ENCODE peak calls at places on chromosome 7, in seven cellular contexts. R, U, E, O, Y, S and Z are unnamed samples. For H3K4me1, the result is how much of the 10 kb centered on the place peaks cover.

GRCh38 chr7:30157217-30157616 is 22.4 kb downstream of the MTURN start:
- DNase-seq in R (no peak), U (no peak), E (no peak), O (no peak), Y (peak), S (no peak), Z (no peak)

GRCh38 chr7:2800923-2801682 is 43.0 kb downstream of the GNA12 start:
- DNase-seq in R (peak), U (no peak), E (no peak), O (peak), Y (peak), S (peak), Z (no peak)

GRCh38 chr7:143410523-143411004 is 1.9 kb upstream of the EPHA1 start:
- DNase-seq in R (no peak), U (no peak), E (no peak), O (peak), Y (no peak), S (no peak), Z (peak)

GRCh38 chr7:27551803-27552202 is 110.9 kb downstream of the HIBADH start:
- DNase-seq in R (no peak), U (no peak), E (no peak), O (no peak), Y (no peak), S (no peak), Z (no peak)

GRCh38 chr7:83934118-83934734 is 260.4 kb downstream of the SEMA3A start:
- DNase-seq in R (no peak), U (no peak), E (no peak), O (peak), Y (no peak), S (no peak), Z (no peak)

GRCh38 chr7:128867842-128868623 is 5.4 kb downstream of the ATP6V1F start:
- DNase-seq in R (peak), U (no peak), E (no peak), O (no peak), Y (no peak), S (no peak), Z (no peak)

GRCh38 chr7:122674502-122674901 is 24.4 kb downstream of the RNF133 start:
- DNase-seq in R (no peak), U (no peak), E (no peak), O (peak), Y (no peak), S (no peak), Z (no peak)

GRCh38 chr7:106781007-106781406 is 84.1 kb upstream of the PIK3CG start:
- DNase-seq in R (no peak), U (no peak), E (no peak), O (no peak), Y (no peak), S (no peak), Z (no peak)

GRCh38 chr7:140061607-140061930 is 1.2 kb downstream of the PARP12 start:
- DNase-seq in R (no peak), U (no peak), E (no peak), O (no peak), Y (no peak), S (no peak), Z (no peak)

GRCh38 chr7:1898628-1899185 is 228.6 kb downstream of the ELFN1 start:
- DNase-seq in R (peak), U (no peak), E (no peak), O (no peak), Y (no peak), S (no peak), Z (no peak)

GRCh38 chr7:143416565-143417149 is 8.0 kb upstream of the EPHA1 start:
- DNase-seq in R (no peak), U (no peak), E (peak), O (peak), Y (peak), S (no peak), Z (no peak)

DNA sequence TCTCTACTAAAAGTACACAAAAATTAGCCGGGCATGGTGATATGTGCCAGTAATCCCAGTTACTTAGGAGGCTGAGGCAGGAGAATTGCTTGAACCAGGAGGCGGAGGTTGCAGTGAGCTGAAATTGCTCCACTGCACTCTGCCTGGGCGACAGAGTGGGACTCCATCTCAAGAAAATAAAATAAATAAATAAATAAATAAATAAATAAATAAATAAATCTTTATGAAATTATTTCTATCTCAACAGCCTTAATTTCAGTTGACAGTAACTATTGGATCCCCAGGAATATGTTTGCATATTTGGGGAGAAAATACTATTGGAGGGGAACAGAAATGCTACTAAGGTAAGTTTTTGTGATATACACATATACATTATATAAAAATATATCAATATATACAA is 20.0 kb downstream of the TMEM229A start:
- DNase-seq in R (no peak), U (no peak), E (no peak), O (no peak), Y (no peak), S (no peak), Z (no peak)
- H3K4me1 ChIP-seq in R (under half), U (under half), E (under half), O (under half), Y (under half), S (under half), Z (under half)

DNA sequence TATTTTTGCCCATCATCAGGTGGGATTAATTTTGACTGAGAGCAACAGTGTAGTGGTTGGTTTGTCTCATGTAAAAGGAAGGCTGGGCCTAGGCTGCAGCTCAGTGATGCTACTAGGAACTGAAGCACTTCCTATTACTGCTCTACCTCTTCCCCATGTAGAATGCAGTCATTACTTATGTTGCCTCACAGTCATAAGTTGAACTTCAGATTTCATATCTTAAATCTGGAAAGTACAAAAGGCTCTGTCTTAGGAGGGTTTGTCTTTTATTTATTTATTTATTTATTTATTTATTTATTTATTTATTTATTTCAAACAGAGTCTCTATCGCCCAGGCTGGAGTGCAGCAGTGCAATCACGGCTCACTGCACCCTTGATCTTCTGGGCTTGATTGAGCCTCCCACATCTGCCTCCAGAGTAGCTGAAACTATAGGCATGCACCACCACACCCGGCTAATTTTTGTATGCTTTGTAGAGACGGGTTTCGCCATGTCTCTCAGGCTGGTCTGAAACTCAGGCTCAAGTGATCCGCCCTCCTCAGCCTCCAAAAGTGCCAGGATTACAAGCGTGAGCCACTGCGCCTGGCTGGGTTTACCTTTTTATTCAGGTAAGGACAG is 721.7 kb upstream of the GALNT17 start:
- DNase-seq in R (no peak), U (no peak), E (no peak), O (no peak), Y (no peak), S (no peak), Z (no peak)
- H3K4me1 ChIP-seq in R (under half), U (under half), E (under half), O (under half), Y (under half), S (under half), Z (under half)

GRCh38 chr7:105015631-105015965 is 1.6 kb downstream of the KMT2E start:
- DNase-seq in R (no peak), U (no peak), E (peak), O (peak), Y (no peak), S (no peak), Z (no peak)
- H3K4me1 ChIP-seq in R (under half), U (under half), E (under half), O (under half), Y (under half), S (under half), Z (under half)

GRCh38 chr7:134367956-134368749 is 51.4 kb upstream of the SLC35B4 start:
- DNase-seq in R (no peak), U (no peak), E (no peak), O (peak), Y (no peak), S (no peak), Z (no peak)
- H3K4me1 ChIP-seq in R (under half), U (under half), E (under half), O (under half), Y (under half), S (under half), Z (under half)

GRCh38 chr7:55086413-55087201 is 67.8 kb downstream of the EGFR start:
- DNase-seq in R (no peak), U (no peak), E (peak), O (peak), Y (no peak), S (no peak), Z (no peak)
- H3K4me1 ChIP-seq in R (under half), U (under half), E (under half), O (under half), Y (under half), S (under half), Z (under half)